ENCODE peak calls at places on chromosomes 2 and 18, in seven cellular contexts. S is ascending aorta, O is psoas muscle, A is uterus, F is MM.1S, Q is kidney, X is right atrium auricular region. U is an unnamed sample.

GRCh38 chr18:37450434-37451133 is 115.0 kb downstream of the CELF4 start:
- DNase-seq in S (no peak), O (no peak), A (peak; percentile 40), F (no peak), Q (no peak), X (no peak), U (no peak)

GRCh38 chr2:101466426-101466825 is 8.5 kb downstream of the RFX8 start:
- DNase-seq in S (no peak), O (no peak), A (no peak), F (no peak), Q (no peak), X (no peak), U (no peak)

GRCh38 chr18:59426855-59427254 is 67.8 kb upstream of the LMAN1 start:
- DNase-seq in S (no peak), O (no peak), A (no peak), F (no peak), Q (no peak), X (no peak), U (no peak)

GRCh38 chr2:205734436-205734835 is 52.1 kb downstream of the NRP2 start:
- DNase-seq in S (no peak), O (no peak), A (no peak), F (no peak), Q (no peak), X (no peak), U (no peak)

GRCh38 chr2:143745060-143745459 is 615.8 kb downstream of the ARHGAP15 start:
- DNase-seq in S (no peak), O (no peak), A (no peak), F (no peak), Q (no peak), X (no peak), U (no peak)

GRCh38 chr2:50513724-50514123 is 518.2 kb downstream of the NRXN1 start:
- DNase-seq in S (no peak), O (no peak), A (no peak), F (peak; percentile 31), Q (no peak), X (no peak), U (no peak)

GRCh38 chr18:34870916-34871315 is 160.8 kb downstream of the DTNA start:
- DNase-seq in S (no peak), O (no peak), A (no peak), F (no peak), Q (no peak), X (no peak), U (no peak)

GRCh38 chr2:85549826-85550225 is 10.9 kb downstream of the MAT2A start:
- DNase-seq in S (no peak), O (no peak), A (no peak), F (no peak), Q (no peak), X (no peak), U (no peak)

GRCh38 chr18:40431071-40431998 is 1523.7 kb upstream of the PIK3C3 start:
- DNase-seq in S (no peak), O (no peak), A (no peak), F (no peak), Q (no peak), X (no peak), U (no peak)

GRCh38 chr18:10437837-10438236 is 16.6 kb upstream of the APCDD1 start:
- DNase-seq in S (no peak), O (no peak), A (no peak), F (no peak), Q (no peak), X (no peak), U (no peak)

GRCh38 chr2:183105402-183106134 is 18.7 kb upstream of the NUP35 start:
- DNase-seq in S (no peak), O (no peak), A (no peak), F (no peak), Q (no peak), X (no peak), U (no peak)

GRCh38 chr2:82528288-82528687 is 1930.8 kb downstream of the SUCLG1 start:
- DNase-seq in S (no peak), O (no peak), A (no peak), F (no peak), Q (no peak), X (no peak), U (no peak)

GRCh38 chr2:182240862-182241371 is 185.9 kb downstream of the PDE1A start:
- DNase-seq in S (no peak), O (no peak), A (peak; percentile 19), F (peak; percentile 86), Q (no peak), X (no peak), U (no peak)

GRCh38 chr2:55581435-55581834 is 36.0 kb downstream of the PPP4R3B start:
- DNase-seq in S (no peak), O (no peak), A (no peak), F (no peak), Q (no peak), X (no peak), U (no peak)

GRCh38 chr2:160613466-160614153 is 120.0 kb upstream of the RBMS1 start:
- DNase-seq in S (no peak), O (no peak), A (no peak), F (no peak), Q (no peak), X (no peak), U (no peak)

GRCh38 chr2:100902833-100903405 is 83.0 kb downstream of the NPAS2 start:
- DNase-seq in S (no peak), O (no peak), A (no peak), F (no peak), Q (no peak), X (peak; percentile 46), U (no peak)

GRCh38 chr2:108364676-108365297 is 13.0 kb upstream of the SULT1C4 start:
- DNase-seq in S (no peak), O (no peak), A (no peak), F (no peak), Q (no peak), X (no peak), U (no peak)

GRCh38 chr2:9228781-9229469 is 22.3 kb downstream of the ASAP2 start:
- DNase-seq in S (no peak), O (no peak), A (no peak), F (no peak), Q (peak; percentile 51), X (peak; percentile 50), U (no peak)

GRCh38 chr2:9231291-9232165 is 24.9 kb downstream of the ASAP2 start:
- DNase-seq in S (no peak), O (no peak), A (no peak), F (no peak), Q (peak; percentile 82), X (no peak), U (no peak)

GRCh38 chr2:9229470-9229820 is 22.8 kb downstream of the ASAP2 start:
- DNase-seq in S (no peak), O (no peak), A (no peak), F (no peak), Q (peak; percentile 48), X (peak; percentile 54), U (no peak)

GRCh38 chr2:9230881-9231280 is 24.3 kb downstream of the ASAP2 start:
- DNase-seq in S (no peak), O (no peak), A (no peak), F (no peak), Q (peak; percentile 62), X (no peak), U (no peak)

GRCh38 chr2:9230051-9230802 is 23.6 kb downstream of the ASAP2 start:
- DNase-seq in S (no peak), O (peak; percentile 51), A (no peak), F (no peak), Q (peak; percentile 69), X (no peak), U (no peak)
- H3K4me1 ChIP-seq in S (peaks cover 29% of the 10 kb centered on the region), O (peaks cover 8% of the 10 kb centered on the region), A (peaks cover 27% of the 10 kb centered on the region), F (no peaks in the 10 kb centered on the region), Q (peaks cover 72% of the 10 kb centered on the region), X (peaks cover 99% of the 10 kb centered on the region), U (no peaks in the 10 kb centered on the region)

DNA sequence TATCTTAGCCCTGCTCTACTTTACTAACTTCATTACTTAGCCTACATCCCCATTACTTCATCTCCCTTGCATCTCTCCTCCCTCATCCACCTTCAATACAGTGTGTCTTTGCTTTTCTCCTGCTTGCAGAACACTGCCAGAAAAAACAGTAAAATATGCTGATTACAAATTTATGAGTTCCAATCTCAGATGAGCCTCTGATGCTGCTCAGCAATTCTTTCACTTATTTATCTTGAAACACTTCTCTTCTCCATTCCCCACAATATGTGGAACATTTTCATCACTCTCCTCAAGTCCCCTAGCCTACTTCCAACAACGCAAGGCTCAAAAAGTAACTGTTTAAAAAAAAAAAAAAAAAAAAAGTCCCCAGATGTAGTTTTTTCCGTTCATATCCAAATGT is 7.1 kb downstream of the VPS54 start:
- DNase-seq in S (no peak), O (no peak), A (no peak), F (no peak), Q (no peak), X (no peak), U (no peak)
- TF ChIP-seq CTCF in S (no peak), O (no peak), A (no peak), F (no peak), Q (no peak), X (no peak), U (no peak)

GRCh38 chr2:173851256-173851655 is 113.9 kb downstream of the SP3 start:
- DNase-seq in S (peak; percentile 37), O (peak; percentile 74), A (peak; percentile 86), F (no peak), Q (no peak), X (peak; percentile 84), U (no peak)

GRCh38 chr2:173854141-173854540 is 111.0 kb downstream of the SP3 start:
- DNase-seq in S (no peak), O (no peak), A (no peak), F (no peak), Q (no peak), X (no peak), U (no peak)

GRCh38 chr2:173855686-173856085 is 109.5 kb downstream of the SP3 start:
- DNase-seq in S (no peak), O (no peak), A (no peak), F (no peak), Q (no peak), X (no peak), U (no peak)

GRCh38 chr2:173858297-173858731 is 106.9 kb downstream of the SP3 start:
- DNase-seq in S (no peak), O (no peak), A (no peak), F (no peak), Q (no peak), X (no peak), U (no peak)

GRCh38 chr2:173854840-173855239 is 110.3 kb downstream of the SP3 start:
- DNase-seq in S (no peak), O (peak; percentile 25), A (no peak), F (no peak), Q (no peak), X (peak; percentile 62), U (no peak)
- H3K4me3 ChIP-seq in S (peak overlapping the region; percentile 14), O (no peak overlapping the region), A (no peak overlapping the region), F (no peak overlapping the region), Q (no peak overlapping the region), X (no peak overlapping the region), U (no peak overlapping the region)

DNA sequence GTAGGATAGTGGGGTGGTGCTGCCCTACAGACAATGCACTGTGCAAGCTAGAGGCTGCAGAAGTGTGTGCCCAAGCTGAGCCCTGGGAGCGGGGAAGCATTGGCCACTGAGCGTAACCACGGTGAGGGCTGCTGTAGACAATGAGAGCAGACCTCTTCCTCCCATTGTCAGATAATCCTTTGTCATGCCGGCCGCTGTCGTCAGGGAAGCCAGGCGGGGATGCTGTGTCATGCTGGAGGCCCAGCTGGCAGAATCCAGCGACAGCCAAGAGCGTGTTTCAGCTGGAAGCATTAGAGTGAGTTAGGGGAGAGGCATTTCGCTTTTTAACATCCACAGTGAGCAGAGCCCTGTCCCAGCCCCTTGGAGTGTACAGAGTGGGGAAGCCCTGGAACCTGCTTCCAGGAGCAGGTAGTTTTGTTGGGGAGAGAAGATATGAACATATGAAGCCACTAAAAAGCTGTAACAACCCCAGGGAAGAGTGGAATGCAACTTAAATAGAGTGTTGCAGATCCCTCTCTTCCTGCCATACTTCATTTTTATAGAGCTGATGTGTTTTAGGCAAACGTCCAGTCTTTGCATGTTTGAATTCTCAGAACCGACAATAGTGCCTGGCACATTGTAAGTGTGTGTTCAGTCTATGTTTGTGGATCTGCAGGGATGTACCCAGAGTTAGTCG is 7.0 kb downstream of the CTIF start:
- DNase-seq in S (no peak), O (peak; percentile 72), A (peak; percentile 42), F (no peak), Q (peak; percentile 83), X (peak; percentile 85), U (no peak)
- H3K4me1 ChIP-seq in S (peaks cover 19% of the 10 kb centered on the region), O (peaks cover 80% of the 10 kb centered on the region), A (no peaks in the 10 kb centered on the region), F (peaks cover 3% of the 10 kb centered on the region), Q (peaks cover 26% of the 10 kb centered on the region), X (peaks cover 91% of the 10 kb centered on the region), U (no peaks in the 10 kb centered on the region)